ENCODE peak calls at places on chromosomes 13 and 19, in five cellular contexts. O, D, Q, W and H are unnamed samples.

GRCh38 chr19:10920288-10920655 is 8.2 kb downstream of the YIPF2 start:
- DNase-seq in Q (no peak), O (no peak), D (no peak), W (no peak), H (no peak)

GRCh38 chr19:41029524-41030432 is 38.7 kb downstream of the CYP2B6 start:
- DNase-seq in D (no peak), Q (no peak), O (no peak), W (no peak), H (no peak)

GRCh38 chr13:32932376-32932775 is 83.8 kb upstream of the KL start:
- DNase-seq in O (no peak), W (no peak), Q (no peak), D (no peak), H (no peak)

GRCh38 chr19:7377196-7377595 is 28.5 kb downstream of the ARHGEF18 start:
- DNase-seq in Q (no peak), O (no peak), D (no peak), W (no peak), H (no peak)

GRCh38 chr19:29098863-29099481 is 114.0 kb downstream of the UQCRFS1 start:
- DNase-seq in O (peak; percentile 23), D (no peak), W (no peak), Q (peak; percentile 77), H (no peak)

GRCh38 chr13:50549221-50549942 is 294.1 kb downstream of the DLEU7 start:
- DNase-seq in W (no peak), O (no peak), Q (no peak), D (no peak), H (no peak)

GRCh38 chr13:80339841-80340642 is 884 bp downstream of the SPRY2 start:
- DNase-seq in D (peak; percentile 66), Q (peak; percentile 42), W (peak; percentile 12), O (no peak), H (peak; percentile 18)

GRCh38 chr19:40776364-40776763 is 1.0 kb downstream of the MIA start:
- DNase-seq in W (no peak), D (no peak), O (no peak), Q (no peak), H (no peak)

GRCh38 chr19:10566658-10567410 is 1.0 kb upstream of the KRI1 start:
- DNase-seq in Q (no peak), O (no peak), W (no peak), D (no peak), H (no peak)

GRCh38 chr13:105165449-105166125 is 1369.9 kb downstream of the EFNB2 start:
- DNase-seq in Q (no peak), O (no peak), W (no peak), D (no peak), H (no peak)

GRCh38 chr19:2253106-2254051 is 2.8 kb downstream of the JSRP1 start:
- DNase-seq in D (no peak), W (no peak), O (no peak), Q (no peak), H (peak; percentile 45)

GRCh38 chr19:11480081-11480926 is 542 bp downstream of the ELAVL3 start:
- DNase-seq in Q (no peak), W (no peak), O (no peak), D (no peak), H (no peak)

GRCh38 chr13:97274782-97275252 is 52.7 kb downstream of the MBNL2 start:
- DNase-seq in D (no peak), W (no peak), O (no peak), Q (peak; percentile 87), H (peak; percentile 93)

GRCh38 chr19:45767410-45767880 is 1.6 kb downstream of the SIX5 start:
- DNase-seq in D (peak; percentile 64), O (peak; percentile 58), Q (peak; percentile 89), W (peak; percentile 64), H (peak; percentile 78)

GRCh38 chr19:48509467-48510194 is 2.0 kb downstream of the LMTK3 start:
- DNase-seq in Q (no peak), D (no peak), O (no peak), W (peak; percentile 47), H (no peak)

GRCh38 chr19:41753159-41753558 is 2.2 kb upstream of the CEACAM6 start:
- DNase-seq in D (peak; percentile 67), O (peak; percentile 74), Q (no peak), W (peak; percentile 69), H (peak; percentile 6)

GRCh38 chr13:102724923-102725322 is 30.1 kb upstream of the METTL21C start:
- DNase-seq in D (peak; percentile 25), W (no peak), O (peak; percentile 17), Q (peak; percentile 24), H (peak; percentile 82)

GRCh38 chr13:24763596-24764275 is at the start of gene RNF17:
- DNase-seq in W (no peak), D (no peak), Q (no peak), O (no peak), H (no peak)

GRCh38 chr19:18415177-18415867 is 3.9 kb upstream of the SSBP4 start:
- DNase-seq in D (no peak), W (peak; percentile 71), O (no peak), Q (peak; percentile 66), H (no peak)

GRCh38 chr13:94249512-94249911 is 230.0 kb downstream of the DCT start:
- DNase-seq in O (no peak), Q (peak; percentile 88), D (peak; percentile 64), W (no peak), H (peak; percentile 27)

GRCh38 chr13:41179593-41180250 is 14.6 kb downstream of the KBTBD7 start:
- DNase-seq in W (no peak), O (no peak), D (no peak), Q (peak; percentile 80), H (no peak)

GRCh38 chr19:42076375-42076944 is 494 bp downstream of the ZNF574 start:
- DNase-seq in Q (no peak), O (peak; percentile 58), W (no peak), D (no peak), H (no peak)

GRCh38 chr13:52845766-52846566 is 2.5 kb downstream of the PCDH8 start:
- DNase-seq in W (no peak), D (peak; percentile 60), Q (no peak), O (no peak), H (no peak)

GRCh38 chr13:99721606-99722384 is 220.5 kb downstream of the TM9SF2 start:
- DNase-seq in D (no peak), W (no peak), Q (no peak), O (no peak), H (no peak)

GRCh38 chr19:4620675-4621074 is 18.6 kb upstream of the TNFAIP8L1 start:
- DNase-seq in D (no peak), Q (no peak), W (peak; percentile 36), O (no peak), H (no peak)

GRCh38 chr19:33275559-33275932 is 26.8 kb downstream of the CEBPA start:
- DNase-seq in Q (no peak), O (no peak), D (no peak), W (no peak), H (no peak)

GRCh38 chr13:51905787-51906186 is 44.0 kb downstream of the CCDC70 start:
- DNase-seq in W (no peak), Q (no peak), D (no peak), O (no peak), H (no peak)

GRCh38 chr19:9161427-9161826 is 17.4 kb upstream of the OR7D2 start:
- DNase-seq in O (no peak), Q (no peak), D (no peak), W (no peak), H (no peak)

GRCh38 chr13:44402902-44403719 is 29.5 kb downstream of the SERP2 start:
- DNase-seq in D (no peak), Q (no peak), O (no peak), W (no peak), H (no peak)

GRCh38 chr19:7272856-7273578 is 21.2 kb downstream of the INSR start:
- DNase-seq in Q (no peak), D (no peak), O (no peak), W (no peak), H (no peak)

GRCh38 chr13:25608181-25608580 is 236.4 kb downstream of the ATP8A2 start:
- DNase-seq in O (no peak), Q (no peak), D (no peak), W (no peak), H (no peak)

GRCh38 chr19:10680545-10681135 is 20.6 kb upstream of the QTRT1 start:
- DNase-seq in D (no peak), Q (no peak), W (no peak), O (no peak), H (no peak)

GRCh38 chr19:57267294-57267693 is 13.0 kb upstream of the ZNF460 start:
- DNase-seq in O (no peak), Q (no peak), D (no peak), W (no peak), H (no peak)

DNA sequence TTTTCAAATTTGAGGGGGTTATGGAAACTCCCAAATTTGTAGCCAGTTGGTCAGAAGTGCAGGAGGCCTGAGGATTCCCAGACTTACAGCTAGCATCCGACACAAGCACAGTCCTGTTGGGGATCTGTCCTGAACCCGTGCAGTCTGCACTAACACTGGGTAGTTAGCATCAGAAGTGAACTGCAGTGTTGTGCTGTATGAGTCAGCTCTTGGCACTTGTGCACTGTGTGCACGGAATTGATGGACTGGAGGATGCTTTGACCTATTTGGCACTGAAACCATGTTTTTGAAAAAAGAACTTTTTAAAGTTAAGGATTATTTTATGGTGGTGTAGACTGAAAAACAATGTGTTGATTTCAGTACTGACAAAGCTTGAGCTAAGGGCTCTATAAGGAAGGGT is 279.0 kb downstream of the NHLRC3 start:
- DNase-seq in Q (peak; percentile 62), W (no peak), O (no peak), D (no peak), H (no peak)
- TF ChIP-seq BHLHE40 in Q (no peak), W (no peak), O (no peak), D (no peak), H (no peak)

DNA sequence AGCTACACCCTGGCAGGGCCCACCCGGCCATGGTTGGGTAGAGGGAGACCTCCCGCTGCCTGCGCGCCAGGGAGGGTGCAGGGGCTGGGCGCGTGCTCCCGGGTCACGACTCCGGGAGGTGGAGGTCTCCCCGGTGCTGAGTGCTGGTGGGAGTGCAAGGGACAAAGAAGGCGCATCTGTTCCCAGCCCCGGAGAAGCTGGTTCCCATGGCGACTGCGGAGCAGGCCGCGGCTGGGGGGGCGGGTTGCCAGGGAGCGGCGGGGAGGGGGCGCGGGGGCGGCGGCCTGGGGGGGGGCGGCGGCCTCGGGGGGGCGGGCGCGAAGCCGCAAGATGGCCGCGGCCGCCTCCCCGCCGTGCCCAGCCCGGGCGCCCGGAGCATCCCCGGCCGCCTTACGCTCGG is 1.2 kb downstream of the CBARP start:
- DNase-seq in Q (no peak), O (no peak), W (peak; percentile 74), D (no peak), H (no peak)
- TF ChIP-seq BHLHE40 in Q (no peak), O (no peak), W (no peak), D (no peak), H (no peak)

DNA sequence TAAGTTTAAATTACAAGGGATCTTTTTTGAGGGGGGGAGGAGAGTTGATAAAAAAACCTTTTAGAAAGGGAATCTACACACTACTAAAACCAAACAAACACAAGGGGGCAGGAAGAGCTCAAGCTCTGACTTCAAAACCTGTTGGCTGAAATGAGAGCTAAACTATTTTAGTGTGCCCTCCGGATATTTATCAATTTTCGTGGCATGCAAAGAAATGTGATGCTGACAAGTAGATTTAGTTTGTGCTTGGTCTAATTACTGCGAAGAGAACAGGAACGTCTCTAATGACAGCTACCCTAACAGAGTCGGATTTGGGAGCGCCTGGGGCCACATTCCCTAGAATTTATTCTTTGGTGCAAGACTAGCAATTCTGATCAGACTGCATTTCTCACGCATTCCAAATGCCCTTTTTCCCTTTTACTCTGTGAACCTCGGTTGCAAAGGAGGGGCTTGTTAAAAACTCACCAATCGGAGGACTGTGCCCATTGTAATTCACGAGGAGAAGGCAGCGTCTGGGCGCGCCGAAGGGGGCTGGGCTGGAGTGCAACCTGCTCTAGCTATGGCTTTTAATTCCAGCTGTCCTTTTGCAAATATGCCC is 804 bp upstream of the FREM2 start:
- DNase-seq in D (peak; percentile 52), Q (no peak), O (no peak), W (no peak), H (no peak)
- TF ChIP-seq BHLHE40 in D (no peak), Q (no peak), O (no peak), W (no peak), H (no peak)

GRCh38 chr13:106507560-106508274 is 27.7 kb downstream of the EFNB2 start:
- DNase-seq in W (no peak), Q (peak; percentile 95), D (no peak), O (no peak), H (peak; percentile 1)
- TF ChIP-seq BHLHE40 in W (no peak), Q (peak; percentile 58), D (no peak), O (no peak), H (no peak)